ENCODE peak calls at places on chromosomes 11 and 22, in five cellular contexts. One of them, this sample, is unnamed.
A peak's percentile ranks its signal among the peaks of the same experiment; 100 is the strongest.

GRCh38 chr11:65844231-65844872 is 10.6 kb downstream of the SNX32 start:
- DNase-seq in heart left ventricle: no peak
- DNase-seq in tibial nerve: no peak
- DNase-seq in cardiac muscle cell: no peak
- DNase-seq in GM23338: no peak
- DNase-seq in this sample: no peak

GRCh38 chr11:95104916-95105315 is 15.3 kb downstream of the ENDOD1 start:
- DNase-seq in tibial nerve: no peak
- DNase-seq in cardiac muscle cell: no peak
- DNase-seq in GM23338: no peak
- DNase-seq in heart left ventricle: no peak
- DNase-seq in this sample: no peak

GRCh38 chr11:9691865-9692264 is 28.0 kb downstream of the SWAP70 start:
- DNase-seq in tibial nerve: no peak
- DNase-seq in cardiac muscle cell: no peak
- DNase-seq in GM23338: no peak
- DNase-seq in heart left ventricle: no peak
- DNase-seq in this sample: no peak

GRCh38 chr11:57434640-57435546 is 8.0 kb upstream of the SLC43A3 start:
- DNase-seq in tibial nerve: peak; percentile 64
- DNase-seq in heart left ventricle: no peak
- DNase-seq in GM23338: no peak
- DNase-seq in cardiac muscle cell: no peak
- DNase-seq in this sample: no peak

GRCh38 chr22:30864441-30865420 is 103.8 kb downstream of the MORC2 start:
- DNase-seq in tibial nerve: no peak
- DNase-seq in heart left ventricle: no peak
- DNase-seq in GM23338: no peak
- DNase-seq in cardiac muscle cell: no peak
- DNase-seq in this sample: no peak

GRCh38 chr11:77519847-77520246 is 46.0 kb upstream of the PAK1 start:
- DNase-seq in GM23338: peak; percentile 35
- DNase-seq in cardiac muscle cell: no peak
- DNase-seq in heart left ventricle: no peak
- DNase-seq in tibial nerve: no peak
- DNase-seq in this sample: no peak

GRCh38 chr11:45798793-45799441 is 6.0 kb upstream of the SLC35C1 start:
- DNase-seq in cardiac muscle cell: no peak
- DNase-seq in GM23338: no peak
- DNase-seq in heart left ventricle: no peak
- DNase-seq in tibial nerve: no peak
- DNase-seq in this sample: no peak

GRCh38 chr11:57812634-57813033 is 51.0 kb downstream of the CTNND1 start:
- DNase-seq in GM23338: no peak
- DNase-seq in cardiac muscle cell: no peak
- DNase-seq in tibial nerve: no peak
- DNase-seq in heart left ventricle: no peak
- DNase-seq in this sample: no peak

GRCh38 chr22:49951001-49951677 is 9.4 kb upstream of the PIM3 start:
- DNase-seq in cardiac muscle cell: no peak
- DNase-seq in tibial nerve: no peak
- DNase-seq in heart left ventricle: no peak
- DNase-seq in GM23338: no peak
- DNase-seq in this sample: no peak

GRCh38 chr22:34645375-34645774 is 420.6 kb upstream of the ISX start:
- DNase-seq in tibial nerve: no peak
- DNase-seq in heart left ventricle: no peak
- DNase-seq in GM23338: peak; percentile 69
- DNase-seq in cardiac muscle cell: peak; percentile 34
- DNase-seq in this sample: no peak

GRCh38 chr11:2109541-2110019 is 29.6 kb downstream of the IGF2 start:
- DNase-seq in GM23338: peak; percentile 43
- DNase-seq in tibial nerve: no peak
- DNase-seq in cardiac muscle cell: peak; percentile 18
- DNase-seq in heart left ventricle: peak; percentile 35
- DNase-seq in this sample: no peak

GRCh38 chr11:17522655-17523054 is 21.6 kb downstream of the USH1C start:
- DNase-seq in tibial nerve: no peak
- DNase-seq in GM23338: no peak
- DNase-seq in cardiac muscle cell: no peak
- DNase-seq in heart left ventricle: no peak
- DNase-seq in this sample: no peak

DNA sequence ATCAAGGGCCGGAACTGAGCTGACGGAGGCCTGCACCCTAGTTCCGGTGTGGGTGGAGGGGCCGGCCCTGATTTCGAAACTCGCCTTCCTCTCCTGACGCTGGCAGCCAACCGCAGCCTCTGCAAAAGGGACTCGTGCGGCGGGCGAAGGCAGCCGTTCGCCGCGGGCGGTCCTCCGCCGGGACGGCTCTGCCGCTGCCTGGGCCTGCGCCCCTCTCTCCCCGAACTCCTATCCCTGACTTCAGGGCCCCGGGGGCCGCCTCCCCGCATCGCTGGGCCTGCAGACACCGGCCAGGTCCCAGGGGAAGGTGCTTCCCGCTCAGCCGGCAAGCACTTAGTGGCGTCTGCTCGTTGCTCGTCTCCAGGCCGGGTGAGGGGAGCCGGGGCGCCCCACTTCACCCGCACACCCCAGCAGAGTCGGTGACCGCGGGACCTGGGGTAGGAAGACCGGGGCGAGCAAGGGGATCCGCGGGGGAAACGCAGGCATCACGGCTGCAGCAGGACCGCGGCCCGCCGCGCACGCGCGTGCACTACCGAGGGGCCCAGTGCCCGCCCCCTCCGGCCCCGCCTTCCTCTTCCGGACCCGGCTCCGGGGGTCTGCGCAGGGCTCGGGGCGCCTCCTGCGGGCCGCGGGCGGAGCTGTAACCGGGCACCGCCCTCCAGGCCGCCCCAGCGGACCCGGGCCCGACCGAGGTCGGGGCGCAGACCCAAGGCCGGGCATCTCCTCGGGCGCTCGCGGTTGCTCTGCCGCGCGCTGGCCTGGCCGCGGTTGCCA is 464 bp upstream of the ANKRD13D start:
- DNase-seq in GM23338: peak; percentile 91
- DNase-seq in tibial nerve: peak; percentile 82
- DNase-seq in heart left ventricle: peak; percentile 92
- DNase-seq in cardiac muscle cell: peak; percentile 94
- DNase-seq in this sample: peak; percentile 96
- H3K4me1 ChIP-seq in GM23338: peaks cover 10% of the 10 kb centered on the region
- H3K4me1 ChIP-seq in tibial nerve: no peaks in the 10 kb centered on the region
- H3K4me1 ChIP-seq in heart left ventricle: peaks cover 88% of the 10 kb centered on the region
- H3K4me1 ChIP-seq in cardiac muscle cell: peaks cover 15% of the 10 kb centered on the region
- H3K4me1 ChIP-seq in this sample: peaks cover 10% of the 10 kb centered on the region

GRCh38 chr11:12179521-12179920 is 69.1 kb downstream of the MICAL2 start:
- DNase-seq in cardiac muscle cell: no peak
- DNase-seq in heart left ventricle: no peak
- DNase-seq in GM23338: no peak
- DNase-seq in tibial nerve: no peak
- DNase-seq in this sample: no peak

GRCh38 chr11:12177739-12178338 is 67.4 kb downstream of the MICAL2 start:
- DNase-seq in GM23338: no peak
- DNase-seq in heart left ventricle: no peak
- DNase-seq in cardiac muscle cell: peak; percentile 54
- DNase-seq in tibial nerve: no peak
- DNase-seq in this sample: no peak

GRCh38 chr11:12180257-12181205 is 70.1 kb downstream of the MICAL2 start:
- DNase-seq in heart left ventricle: no peak
- DNase-seq in GM23338: no peak
- DNase-seq in cardiac muscle cell: no peak
- DNase-seq in tibial nerve: no peak
- DNase-seq in this sample: no peak

GRCh38 chr11:12175694-12176241 is 65.4 kb downstream of the MICAL2 start:
- DNase-seq in cardiac muscle cell: no peak
- DNase-seq in GM23338: no peak
- DNase-seq in heart left ventricle: no peak
- DNase-seq in tibial nerve: no peak
- DNase-seq in this sample: no peak

GRCh38 chr11:12179019-12179418 is 68.6 kb downstream of the MICAL2 start:
- DNase-seq in tibial nerve: no peak
- DNase-seq in GM23338: no peak
- DNase-seq in cardiac muscle cell: peak; percentile 33
- DNase-seq in heart left ventricle: no peak
- DNase-seq in this sample: no peak
- H3K4me3 ChIP-seq in tibial nerve: no peak overlapping the region
- H3K4me3 ChIP-seq in GM23338: no peak overlapping the region
- H3K4me3 ChIP-seq in cardiac muscle cell: no peak overlapping the region
- H3K4me3 ChIP-seq in heart left ventricle: no peak overlapping the region
- H3K4me3 ChIP-seq in this sample: no peak overlapping the region

GRCh38 chr22:20430641-20431519 is 6.7 kb downstream of the SCARF2 start:
- DNase-seq in cardiac muscle cell: peak; percentile 80
- DNase-seq in GM23338: peak; percentile 87
- DNase-seq in heart left ventricle: no peak
- DNase-seq in tibial nerve: no peak
- DNase-seq in this sample: peak; percentile 84
- H3K27me3 ChIP-seq in cardiac muscle cell: peaks cover 55% of the 10 kb centered on the region
- H3K27me3 ChIP-seq in GM23338: peaks cover 98% of the 10 kb centered on the region
- H3K27me3 ChIP-seq in heart left ventricle: peaks cover 4% of the 10 kb centered on the region
- H3K27me3 ChIP-seq in tibial nerve: no peaks in the 10 kb centered on the region
- H3K27me3 ChIP-seq in this sample: peaks cover 3% of the 10 kb centered on the region

GRCh38 chr11:11553595-11553994 is 68.2 kb downstream of the GALNT18 start:
- DNase-seq in GM23338: no peak
- DNase-seq in tibial nerve: no peak
- DNase-seq in heart left ventricle: no peak
- DNase-seq in cardiac muscle cell: no peak
- DNase-seq in this sample: no peak
- H3K4me1 ChIP-seq in GM23338: no peaks in the 10 kb centered on the region
- H3K4me1 ChIP-seq in tibial nerve: no peaks in the 10 kb centered on the region
- H3K4me1 ChIP-seq in heart left ventricle: peaks cover 14% of the 10 kb centered on the region
- H3K4me1 ChIP-seq in cardiac muscle cell: no peaks in the 10 kb centered on the region
- H3K4me1 ChIP-seq in this sample: peaks cover 3% of the 10 kb centered on the region

GRCh38 chr11:123559418-123559817 is 95.0 kb downstream of the SCN3B start:
- DNase-seq in GM23338: no peak
- DNase-seq in cardiac muscle cell: no peak
- DNase-seq in heart left ventricle: no peak
- DNase-seq in tibial nerve: no peak
- DNase-seq in this sample: no peak

GRCh38 chr11:123556633-123557032 is 97.8 kb downstream of the SCN3B start:
- DNase-seq in heart left ventricle: no peak
- DNase-seq in cardiac muscle cell: no peak
- DNase-seq in GM23338: no peak
- DNase-seq in tibial nerve: no peak
- DNase-seq in this sample: no peak

GRCh38 chr11:123560001-123560400 is 94.4 kb downstream of the SCN3B start:
- DNase-seq in heart left ventricle: peak; percentile 68
- DNase-seq in GM23338: peak; percentile 62
- DNase-seq in tibial nerve: peak; percentile 16
- DNase-seq in cardiac muscle cell: no peak
- DNase-seq in this sample: peak; percentile 74

GRCh38 chr11:123561046-123561781 is 93.2 kb downstream of the SCN3B start:
- DNase-seq in cardiac muscle cell: peak; percentile 66
- DNase-seq in GM23338: peak; percentile 65
- DNase-seq in heart left ventricle: peak; percentile 59
- DNase-seq in tibial nerve: no peak
- DNase-seq in this sample: peak; percentile 80

DNA sequence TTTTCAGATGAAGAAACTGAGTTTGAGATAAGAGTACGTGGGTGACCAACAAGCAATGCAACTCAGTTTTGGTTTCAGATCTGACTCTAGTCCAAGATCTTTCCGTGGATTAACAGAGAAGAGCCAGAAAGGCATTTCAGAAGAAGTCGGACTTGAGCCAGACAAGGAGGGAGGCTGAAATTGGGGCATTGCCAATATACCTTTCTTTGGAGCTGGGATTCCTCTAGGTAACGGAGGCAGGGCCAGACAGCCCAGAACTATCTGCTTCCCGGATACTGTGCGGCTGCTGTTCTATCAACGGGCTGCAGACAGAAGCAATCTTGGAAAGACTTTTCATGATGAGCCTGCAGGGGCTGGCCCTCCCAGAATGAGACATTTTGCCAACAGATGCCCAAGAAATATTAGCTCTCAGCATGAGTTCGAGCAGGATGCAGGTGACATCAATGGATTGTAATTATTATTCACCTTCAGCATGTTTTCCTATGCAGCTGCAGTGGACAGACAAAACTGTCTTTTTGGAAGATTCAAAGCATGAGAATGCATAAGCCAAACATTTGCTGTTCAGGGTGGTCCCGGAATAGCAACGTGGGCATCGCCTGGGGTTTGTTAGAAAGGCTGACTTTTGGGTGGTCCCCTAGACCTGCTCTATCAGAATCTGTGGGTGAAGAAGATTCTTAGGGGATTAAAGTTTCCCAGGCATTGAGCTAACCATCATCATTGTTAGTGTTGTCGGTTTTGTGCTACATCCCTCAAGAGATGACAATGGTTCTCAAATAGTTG is 95.7 kb downstream of the SCN3B start:
- DNase-seq in heart left ventricle: no peak
- DNase-seq in cardiac muscle cell: no peak
- DNase-seq in GM23338: no peak
- DNase-seq in tibial nerve: no peak
- DNase-seq in this sample: no peak
- H3K4me3 ChIP-seq in heart left ventricle: no peak overlapping the region
- H3K4me3 ChIP-seq in cardiac muscle cell: no peak overlapping the region
- H3K4me3 ChIP-seq in GM23338: no peak overlapping the region
- H3K4me3 ChIP-seq in tibial nerve: no peak overlapping the region
- H3K4me3 ChIP-seq in this sample: no peak overlapping the region

GRCh38 chr11:19766206-19766605 is 53.6 kb downstream of the NAV2 start:
- DNase-seq in tibial nerve: no peak
- DNase-seq in GM23338: no peak
- DNase-seq in heart left ventricle: no peak
- DNase-seq in cardiac muscle cell: peak; percentile 53
- DNase-seq in this sample: no peak

GRCh38 chr11:19768815-19769214 is 56.2 kb downstream of the NAV2 start:
- DNase-seq in heart left ventricle: peak; percentile 48
- DNase-seq in GM23338: no peak
- DNase-seq in cardiac muscle cell: no peak
- DNase-seq in tibial nerve: no peak
- DNase-seq in this sample: no peak

GRCh38 chr11:19768197-19768596 is 55.6 kb downstream of the NAV2 start:
- DNase-seq in GM23338: no peak
- DNase-seq in cardiac muscle cell: no peak
- DNase-seq in heart left ventricle: no peak
- DNase-seq in tibial nerve: no peak
- DNase-seq in this sample: no peak

GRCh38 chr11:19766810-19767209 is 54.2 kb downstream of the NAV2 start:
- DNase-seq in cardiac muscle cell: no peak
- DNase-seq in tibial nerve: no peak
- DNase-seq in heart left ventricle: peak; percentile 44
- DNase-seq in GM23338: no peak
- DNase-seq in this sample: no peak

GRCh38 chr11:19767691-19768151 is 55.1 kb downstream of the NAV2 start:
- DNase-seq in cardiac muscle cell: no peak
- DNase-seq in heart left ventricle: no peak
- DNase-seq in tibial nerve: no peak
- DNase-seq in GM23338: no peak
- DNase-seq in this sample: peak; percentile 51
- H3K27me3 ChIP-seq in cardiac muscle cell: peaks cover 80% of the 10 kb centered on the region
- H3K27me3 ChIP-seq in heart left ventricle: no peaks in the 10 kb centered on the region
- H3K27me3 ChIP-seq in tibial nerve: no peaks in the 10 kb centered on the region
- H3K27me3 ChIP-seq in GM23338: no peaks in the 10 kb centered on the region
- H3K27me3 ChIP-seq in this sample: no peaks in the 10 kb centered on the region

This sample was measured in BE2C.